ENCODE peak calls at places on chromosomes 6 and 20, in seven cellular contexts. One of them, this sample, is unnamed.

GRCh38 chr6:11366183-11366933 is 133.9 kb upstream of the NEDD9 start:
- DNase-seq in kidney glomerular epithelial cell: peak
- DNase-seq in NCI-H774: no peak
- DNase-seq in H9: no peak
- DNase-seq in HT1080: no peak
- DNase-seq in SK-N-DZ: no peak
- DNase-seq in astrocyte of the hippocampus: no peak
- DNase-seq in this sample: peak

GRCh38 chr6:112286010-112286409 is 31.6 kb upstream of the LAMA4 start:
- DNase-seq in kidney glomerular epithelial cell: no peak
- DNase-seq in astrocyte of the hippocampus: no peak
- DNase-seq in NCI-H774: no peak
- DNase-seq in SK-N-DZ: no peak
- DNase-seq in HT1080: no peak
- DNase-seq in H9: no peak
- DNase-seq in this sample: no peak

GRCh38 chr6:155354167-155354566 is 39.9 kb upstream of the TFB1M start:
- DNase-seq in H9: no peak
- DNase-seq in NCI-H774: no peak
- DNase-seq in kidney glomerular epithelial cell: no peak
- DNase-seq in SK-N-DZ: no peak
- DNase-seq in astrocyte of the hippocampus: no peak
- DNase-seq in HT1080: no peak
- DNase-seq in this sample: no peak

GRCh38 chr6:130890531-130890950 is 63.3 kb downstream of the SMLR1 start:
- DNase-seq in HT1080: no peak
- DNase-seq in kidney glomerular epithelial cell: no peak
- DNase-seq in H9: no peak
- DNase-seq in astrocyte of the hippocampus: no peak
- DNase-seq in NCI-H774: no peak
- DNase-seq in SK-N-DZ: no peak
- DNase-seq in this sample: no peak

GRCh38 chr6:41470341-41471063 is 75.7 kb upstream of the FOXP4 start:
- DNase-seq in NCI-H774: no peak
- DNase-seq in astrocyte of the hippocampus: peak
- DNase-seq in SK-N-DZ: no peak
- DNase-seq in HT1080: no peak
- DNase-seq in H9: no peak
- DNase-seq in kidney glomerular epithelial cell: no peak
- DNase-seq in this sample: no peak

GRCh38 chr20:19543114-19543513 is 214.9 kb upstream of the RIN2 start:
- DNase-seq in NCI-H774: no peak
- DNase-seq in HT1080: peak
- DNase-seq in SK-N-DZ: no peak
- DNase-seq in kidney glomerular epithelial cell: no peak
- DNase-seq in astrocyte of the hippocampus: no peak
- DNase-seq in H9: no peak
- DNase-seq in this sample: no peak

GRCh38 chr6:135465903-135466302 is 31.6 kb downstream of the AHI1 start:
- DNase-seq in HT1080: no peak
- DNase-seq in astrocyte of the hippocampus: no peak
- DNase-seq in SK-N-DZ: no peak
- DNase-seq in H9: no peak
- DNase-seq in kidney glomerular epithelial cell: no peak
- DNase-seq in NCI-H774: no peak
- DNase-seq in this sample: no peak

GRCh38 chr20:37777556-37777955 is 83.7 kb downstream of the CTNNBL1 start:
- DNase-seq in H9: no peak
- DNase-seq in kidney glomerular epithelial cell: no peak
- DNase-seq in SK-N-DZ: no peak
- DNase-seq in NCI-H774: no peak
- DNase-seq in HT1080: peak
- DNase-seq in astrocyte of the hippocampus: no peak
- DNase-seq in this sample: no peak

GRCh38 chr6:35034411-35035171 is 106.5 kb downstream of the TCP11 start:
- DNase-seq in astrocyte of the hippocampus: no peak
- DNase-seq in kidney glomerular epithelial cell: no peak
- DNase-seq in SK-N-DZ: no peak
- DNase-seq in H9: peak
- DNase-seq in HT1080: no peak
- DNase-seq in NCI-H774: no peak
- DNase-seq in this sample: no peak

GRCh38 chr6:4804095-4804494 is 27.9 kb downstream of the CDYL start:
- DNase-seq in kidney glomerular epithelial cell: no peak
- DNase-seq in astrocyte of the hippocampus: peak
- DNase-seq in HT1080: peak
- DNase-seq in SK-N-DZ: no peak
- DNase-seq in H9: no peak
- DNase-seq in NCI-H774: no peak
- DNase-seq in this sample: no peak

GRCh38 chr6:43851204-43851855 is 81.3 kb downstream of the VEGFA start:
- DNase-seq in astrocyte of the hippocampus: peak
- DNase-seq in SK-N-DZ: no peak
- DNase-seq in H9: no peak
- DNase-seq in kidney glomerular epithelial cell: peak
- DNase-seq in HT1080: peak
- DNase-seq in NCI-H774: no peak
- DNase-seq in this sample: peak

GRCh38 chr6:52641826-52642225 is 29.1 kb upstream of the TMEM14A start:
- DNase-seq in SK-N-DZ: no peak
- DNase-seq in HT1080: no peak
- DNase-seq in kidney glomerular epithelial cell: no peak
- DNase-seq in H9: no peak
- DNase-seq in astrocyte of the hippocampus: no peak
- DNase-seq in NCI-H774: no peak
- DNase-seq in this sample: no peak

GRCh38 chr6:47083586-47084047 is 41.5 kb upstream of the ADGRF1 start:
- DNase-seq in H9: no peak
- DNase-seq in kidney glomerular epithelial cell: peak
- DNase-seq in NCI-H774: peak
- DNase-seq in HT1080: peak
- DNase-seq in SK-N-DZ: peak
- DNase-seq in astrocyte of the hippocampus: peak
- DNase-seq in this sample: no peak

GRCh38 chr20:64037498-64038213 is 1.7 kb downstream of the C20orf204 start:
- DNase-seq in H9: peak
- DNase-seq in astrocyte of the hippocampus: no peak
- DNase-seq in HT1080: no peak
- DNase-seq in kidney glomerular epithelial cell: no peak
- DNase-seq in SK-N-DZ: peak
- DNase-seq in NCI-H774: no peak
- DNase-seq in this sample: no peak

GRCh38 chr6:2432258-2432657 is 186.9 kb upstream of the GMDS start:
- DNase-seq in NCI-H774: no peak
- DNase-seq in HT1080: peak
- DNase-seq in kidney glomerular epithelial cell: peak
- DNase-seq in SK-N-DZ: no peak
- DNase-seq in H9: no peak
- DNase-seq in astrocyte of the hippocampus: peak
- DNase-seq in this sample: peak

GRCh38 chr6:10542135-10542689 is 21.1 kb downstream of the GCNT2 start:
- DNase-seq in SK-N-DZ: no peak
- DNase-seq in astrocyte of the hippocampus: no peak
- DNase-seq in HT1080: no peak
- DNase-seq in H9: no peak
- DNase-seq in NCI-H774: no peak
- DNase-seq in kidney glomerular epithelial cell: no peak
- DNase-seq in this sample: no peak

GRCh38 chr6:9520417-9521151 is 894.3 kb downstream of the TFAP2A start:
- DNase-seq in NCI-H774: no peak
- DNase-seq in astrocyte of the hippocampus: peak
- DNase-seq in H9: no peak
- DNase-seq in SK-N-DZ: no peak
- DNase-seq in HT1080: peak
- DNase-seq in kidney glomerular epithelial cell: peak
- DNase-seq in this sample: peak

GRCh38 chr20:23151008-23151703 is 65.0 kb upstream of the CD93 start:
- DNase-seq in kidney glomerular epithelial cell: no peak
- DNase-seq in H9: peak
- DNase-seq in SK-N-DZ: no peak
- DNase-seq in astrocyte of the hippocampus: no peak
- DNase-seq in NCI-H774: no peak
- DNase-seq in HT1080: no peak
- DNase-seq in this sample: no peak

GRCh38 chr20:6245436-6245835 is 122.6 kb upstream of the FERMT1 start:
- DNase-seq in NCI-H774: no peak
- DNase-seq in SK-N-DZ: no peak
- DNase-seq in astrocyte of the hippocampus: no peak
- DNase-seq in HT1080: no peak
- DNase-seq in H9: no peak
- DNase-seq in kidney glomerular epithelial cell: no peak
- DNase-seq in this sample: no peak

GRCh38 chr6:166419268-166419667 is 36.5 kb upstream of the MPC1 start:
- DNase-seq in NCI-H774: no peak
- DNase-seq in HT1080: peak
- DNase-seq in astrocyte of the hippocampus: peak
- DNase-seq in kidney glomerular epithelial cell: no peak
- DNase-seq in H9: no peak
- DNase-seq in SK-N-DZ: no peak
- DNase-seq in this sample: no peak

GRCh38 chr20:462199-462991 is at the start of gene TBC1D20:
- DNase-seq in astrocyte of the hippocampus: peak
- DNase-seq in NCI-H774: peak
- DNase-seq in HT1080: peak
- DNase-seq in H9: peak
- DNase-seq in kidney glomerular epithelial cell: peak
- DNase-seq in SK-N-DZ: peak
- DNase-seq in this sample: peak

GRCh38 chr6:118893095-118893881 is 664 bp upstream of the ASF1A start:
- DNase-seq in NCI-H774: peak
- DNase-seq in SK-N-DZ: no peak
- DNase-seq in HT1080: peak
- DNase-seq in kidney glomerular epithelial cell: peak
- DNase-seq in H9: peak
- DNase-seq in astrocyte of the hippocampus: peak
- DNase-seq in this sample: no peak

GRCh38 chr6:55082021-55082420 is 92.3 kb upstream of the HCRTR2 start:
- DNase-seq in astrocyte of the hippocampus: no peak
- DNase-seq in SK-N-DZ: no peak
- DNase-seq in NCI-H774: no peak
- DNase-seq in kidney glomerular epithelial cell: no peak
- DNase-seq in H9: no peak
- DNase-seq in HT1080: peak
- DNase-seq in this sample: no peak